ENCODE peak calls at places on chromosomes 16 and 17, in four cellular contexts. One of them, this sample, is unnamed.

GRCh38 chr16:67966549-67967182 is 1.8 kb downstream of the SLC12A4 start:
- DNase-seq in activated CD4-positive, alpha-beta memory T cell treated with anti-CD3 and anti-CD28 coated beads, Interleukin-2, amount 10 ng/mL, durations not matched to agents 7 days and 5 days: no peak
- DNase-seq in CD8-positive, alpha-beta memory T cell: no peak
- DNase-seq in effector memory CD4-positive, alpha-beta T cell: no peak
- DNase-seq in this sample: no peak

GRCh38 chr16:49701867-49702494 is 153.9 kb downstream of the ZNF423 start:
- DNase-seq in activated CD4-positive, alpha-beta memory T cell treated with anti-CD3 and anti-CD28 coated beads, Interleukin-2, amount 10 ng/mL, durations not matched to agents 7 days and 5 days: no peak
- DNase-seq in CD8-positive, alpha-beta memory T cell: no peak
- DNase-seq in effector memory CD4-positive, alpha-beta T cell: no peak
- DNase-seq in this sample: peak

GRCh38 chr17:61230972-61231820 is 168.4 kb upstream of the TBX2 start:
- DNase-seq in activated CD4-positive, alpha-beta memory T cell treated with anti-CD3 and anti-CD28 coated beads, Interleukin-2, amount 10 ng/mL, durations not matched to agents 7 days and 5 days: no peak
- DNase-seq in CD8-positive, alpha-beta memory T cell: no peak
- DNase-seq in effector memory CD4-positive, alpha-beta T cell: no peak
- DNase-seq in this sample: no peak

GRCh38 chr17:14925498-14925897 is 339.6 kb downstream of the PMP22 start:
- DNase-seq in activated CD4-positive, alpha-beta memory T cell treated with anti-CD3 and anti-CD28 coated beads, Interleukin-2, amount 10 ng/mL, durations not matched to agents 7 days and 5 days: no peak
- DNase-seq in CD8-positive, alpha-beta memory T cell: no peak
- DNase-seq in effector memory CD4-positive, alpha-beta T cell: no peak
- DNase-seq in this sample: no peak

GRCh38 chr16:85205747-85206471 is 93.6 kb upstream of the CIBAR2 start:
- DNase-seq in activated CD4-positive, alpha-beta memory T cell treated with anti-CD3 and anti-CD28 coated beads, Interleukin-2, amount 10 ng/mL, durations not matched to agents 7 days and 5 days: no peak
- DNase-seq in CD8-positive, alpha-beta memory T cell: no peak
- DNase-seq in effector memory CD4-positive, alpha-beta T cell: no peak
- DNase-seq in this sample: peak

GRCh38 chr17:58783380-58783779 is 27.7 kb downstream of the PPM1E start:
- DNase-seq in activated CD4-positive, alpha-beta memory T cell treated with anti-CD3 and anti-CD28 coated beads, Interleukin-2, amount 10 ng/mL, durations not matched to agents 7 days and 5 days: no peak
- DNase-seq in CD8-positive, alpha-beta memory T cell: no peak
- DNase-seq in effector memory CD4-positive, alpha-beta T cell: no peak
- DNase-seq in this sample: no peak

GRCh38 chr17:11644265-11645212 is 46.3 kb downstream of the DNAH9 start:
- DNase-seq in activated CD4-positive, alpha-beta memory T cell treated with anti-CD3 and anti-CD28 coated beads, Interleukin-2, amount 10 ng/mL, durations not matched to agents 7 days and 5 days: peak
- DNase-seq in CD8-positive, alpha-beta memory T cell: peak
- DNase-seq in effector memory CD4-positive, alpha-beta T cell: no peak
- DNase-seq in this sample: peak

GRCh38 chr17:34413443-34414076 is 50.5 kb upstream of the CCL1 start:
- DNase-seq in activated CD4-positive, alpha-beta memory T cell treated with anti-CD3 and anti-CD28 coated beads, Interleukin-2, amount 10 ng/mL, durations not matched to agents 7 days and 5 days: no peak
- DNase-seq in CD8-positive, alpha-beta memory T cell: no peak
- DNase-seq in effector memory CD4-positive, alpha-beta T cell: no peak
- DNase-seq in this sample: no peak

GRCh38 chr16:15885560-15886001 is 2.8 kb downstream of the CEP20 start:
- DNase-seq in activated CD4-positive, alpha-beta memory T cell treated with anti-CD3 and anti-CD28 coated beads, Interleukin-2, amount 10 ng/mL, durations not matched to agents 7 days and 5 days: no peak
- DNase-seq in CD8-positive, alpha-beta memory T cell: no peak
- DNase-seq in effector memory CD4-positive, alpha-beta T cell: no peak
- DNase-seq in this sample: no peak

GRCh38 chr17:50607522-50607921 is 27.2 kb upstream of the ABCC3 start:
- DNase-seq in activated CD4-positive, alpha-beta memory T cell treated with anti-CD3 and anti-CD28 coated beads, Interleukin-2, amount 10 ng/mL, durations not matched to agents 7 days and 5 days: no peak
- DNase-seq in CD8-positive, alpha-beta memory T cell: no peak
- DNase-seq in effector memory CD4-positive, alpha-beta T cell: no peak
- DNase-seq in this sample: no peak

GRCh38 chr16:10868089-10868488 is 8.9 kb upstream of the CIITA start:
- DNase-seq in activated CD4-positive, alpha-beta memory T cell treated with anti-CD3 and anti-CD28 coated beads, Interleukin-2, amount 10 ng/mL, durations not matched to agents 7 days and 5 days: no peak
- DNase-seq in CD8-positive, alpha-beta memory T cell: no peak
- DNase-seq in effector memory CD4-positive, alpha-beta T cell: no peak
- DNase-seq in this sample: no peak

GRCh38 chr17:39921323-39921722 is 2.9 kb upstream of the GSDMB start:
- DNase-seq in activated CD4-positive, alpha-beta memory T cell treated with anti-CD3 and anti-CD28 coated beads, Interleukin-2, amount 10 ng/mL, durations not matched to agents 7 days and 5 days: peak
- DNase-seq in CD8-positive, alpha-beta memory T cell: no peak
- DNase-seq in effector memory CD4-positive, alpha-beta T cell: no peak
- DNase-seq in this sample: no peak